ENCODE peak calls at places on chromosomes 11 and 22, in four cellular contexts. One of them, this sample, is unnamed.

GRCh38 chr11:74249496-74249895 is 61.9 kb downstream of the P4HA3 start:
- DNase-seq in cardiac muscle cell: no peak
- DNase-seq in mucosa of descending colon: no peak
- DNase-seq in K562: no peak
- DNase-seq in this sample: no peak

GRCh38 chr22:50613291-50613981 is 12.8 kb downstream of the MAPK8IP2 start:
- DNase-seq in K562: peak
- DNase-seq in mucosa of descending colon: peak
- DNase-seq in cardiac muscle cell: peak
- DNase-seq in this sample: no peak

GRCh38 chr22:27317156-27317555 is 484.4 kb downstream of the MN1 start:
- DNase-seq in cardiac muscle cell: peak
- DNase-seq in K562: no peak
- DNase-seq in mucosa of descending colon: peak
- DNase-seq in this sample: peak

GRCh38 chr11:88398372-88399140 is 61.0 kb upstream of the CTSC start:
- DNase-seq in cardiac muscle cell: peak
- DNase-seq in K562: no peak
- DNase-seq in mucosa of descending colon: no peak
- DNase-seq in this sample: peak

GRCh38 chr11:83335446-83336070 is 49.4 kb upstream of the CCDC90B start:
- DNase-seq in cardiac muscle cell: no peak
- DNase-seq in mucosa of descending colon: no peak
- DNase-seq in K562: no peak
- DNase-seq in this sample: no peak

GRCh38 chr11:10498426-10499250 is 42.3 kb downstream of the RNF141 start:
- DNase-seq in cardiac muscle cell: no peak
- DNase-seq in mucosa of descending colon: no peak
- DNase-seq in K562: no peak
- DNase-seq in this sample: no peak

GRCh38 chr22:32055069-32055468 is 12.0 kb downstream of the SLC5A1 start:
- DNase-seq in cardiac muscle cell: no peak
- DNase-seq in mucosa of descending colon: no peak
- DNase-seq in K562: no peak
- DNase-seq in this sample: no peak

GRCh38 chr22:49587987-49588386 is 239.7 kb downstream of the BRD1 start:
- DNase-seq in K562: no peak
- DNase-seq in mucosa of descending colon: no peak
- DNase-seq in cardiac muscle cell: no peak
- DNase-seq in this sample: no peak

GRCh38 chr11:68469122-68469521 is 8.6 kb downstream of the PPP6R3 start:
- DNase-seq in K562: no peak
- DNase-seq in cardiac muscle cell: peak
- DNase-seq in mucosa of descending colon: no peak
- DNase-seq in this sample: no peak

GRCh38 chr11:86198156-86198555 is 46.4 kb upstream of the EED start:
- DNase-seq in K562: no peak
- DNase-seq in mucosa of descending colon: no peak
- DNase-seq in cardiac muscle cell: no peak
- DNase-seq in this sample: no peak

GRCh38 chr11:32137263-32137662 is 46.4 kb downstream of the RCN1 start:
- DNase-seq in K562: no peak
- DNase-seq in mucosa of descending colon: no peak
- DNase-seq in cardiac muscle cell: peak
- DNase-seq in this sample: peak

GRCh38 chr22:48485144-48486135 is 1342.2 kb downstream of the BRD1 start:
- DNase-seq in cardiac muscle cell: no peak
- DNase-seq in mucosa of descending colon: no peak
- DNase-seq in K562: no peak
- DNase-seq in this sample: no peak

GRCh38 chr11:32448232-32448631 is 12.9 kb upstream of the WT1 start:
- DNase-seq in K562: peak
- DNase-seq in mucosa of descending colon: no peak
- DNase-seq in cardiac muscle cell: peak
- DNase-seq in this sample: peak

GRCh38 chr11:88352139-88352538 is 14.6 kb upstream of the CTSC start:
- DNase-seq in K562: no peak
- DNase-seq in cardiac muscle cell: peak
- DNase-seq in mucosa of descending colon: no peak
- DNase-seq in this sample: no peak

GRCh38 chr22:24494182-24494534 is 974 bp upstream of the UPB1 start:
- DNase-seq in cardiac muscle cell: no peak
- DNase-seq in K562: no peak
- DNase-seq in mucosa of descending colon: no peak
- DNase-seq in this sample: no peak
- TF ChIP-seq CTCF in cardiac muscle cell: no peak
- TF ChIP-seq CTCF in K562: no peak
- TF ChIP-seq CTCF in mucosa of descending colon: no peak
- TF ChIP-seq CTCF in this sample: no peak

GRCh38 chr22:17368144-17368726 is 1.0 kb upstream of the CECR2 start:
- DNase-seq in K562: no peak
- DNase-seq in mucosa of descending colon: no peak
- DNase-seq in cardiac muscle cell: no peak
- DNase-seq in this sample: no peak
- H3K4me3 ChIP-seq in K562: peak
- H3K4me3 ChIP-seq in mucosa of descending colon: no peak
- H3K4me3 ChIP-seq in cardiac muscle cell: peak
- H3K4me3 ChIP-seq in this sample: peak

DNA sequence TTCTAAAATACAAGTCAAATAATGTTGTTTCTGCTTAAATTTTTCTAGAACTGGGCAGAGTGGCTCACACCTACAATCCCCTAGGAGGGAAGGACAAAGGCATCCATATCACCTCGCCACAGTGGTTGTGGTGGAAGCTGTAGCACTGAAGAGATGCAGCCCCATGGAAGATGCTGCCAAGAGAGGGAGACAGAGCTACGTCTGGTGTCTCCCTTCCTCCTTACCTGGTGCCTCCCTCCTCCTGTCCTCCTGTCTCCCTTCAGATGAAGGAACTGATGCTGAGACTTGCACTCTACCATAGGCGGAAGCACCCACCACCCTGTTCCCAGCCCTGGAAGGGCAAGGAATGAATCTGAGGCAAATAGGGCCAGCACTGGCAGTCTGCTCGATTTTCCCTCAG is 22.3 kb downstream of the MMP27 start:
- DNase-seq in cardiac muscle cell: no peak
- DNase-seq in mucosa of descending colon: no peak
- DNase-seq in K562: no peak
- DNase-seq in this sample: peak
- TF ChIP-seq CTCF in cardiac muscle cell: no peak
- TF ChIP-seq CTCF in mucosa of descending colon: no peak
- TF ChIP-seq CTCF in K562: no peak
- TF ChIP-seq CTCF in this sample: no peak

GRCh38 chr22:19892249-19892879 is 37.7 kb upstream of the GNB1L start:
- DNase-seq in mucosa of descending colon: no peak
- DNase-seq in cardiac muscle cell: peak
- DNase-seq in K562: peak
- DNase-seq in this sample: no peak
- H3K4me3 ChIP-seq in mucosa of descending colon: no peak
- H3K4me3 ChIP-seq in cardiac muscle cell: no peak
- H3K4me3 ChIP-seq in K562: no peak
- H3K4me3 ChIP-seq in this sample: no peak

GRCh38 chr22:34414467-34415440 is 494.5 kb upstream of the LARGE1 start:
- DNase-seq in mucosa of descending colon: peak
- DNase-seq in K562: peak
- DNase-seq in cardiac muscle cell: peak
- DNase-seq in this sample: peak
- TF ChIP-seq CTCF in mucosa of descending colon: peak
- TF ChIP-seq CTCF in K562: peak
- TF ChIP-seq CTCF in cardiac muscle cell: no peak
- TF ChIP-seq CTCF in this sample: no peak

This sample was measured in A549.